ENCODE peak calls at places on chromosomes 12 and 14, in seven cellular contexts. One of them, this sample, is unnamed.

GRCh38 chr12:128408669-128409068 is 141.7 kb downstream of the TMEM132C start:
- DNase-seq in HFF-Myc: no peak
- DNase-seq in stimulated activated CD8-positive, alpha-beta memory T cell treated with anti-CD3 and anti-CD28 coated beads, Interleukin-12 subunit alpha, Interleukin-12 subunit beta, amount 100 ng/mL, for 4 hours: no peak
- DNase-seq in foreskin fibroblast: no peak
- DNase-seq in cerebellar cortex: peak; percentile 24
- DNase-seq in AG08396: no peak
- DNase-seq in cardiac fibroblast: no peak
- DNase-seq in this sample: no peak

GRCh38 chr14:33307691-33308369 is 369.2 kb downstream of the NPAS3 start:
- DNase-seq in cerebellar cortex: peak; percentile 62
- DNase-seq in cardiac fibroblast: peak; percentile 72
- DNase-seq in foreskin fibroblast: peak; percentile 18
- DNase-seq in AG08396: peak; percentile 5
- DNase-seq in stimulated activated CD8-positive, alpha-beta memory T cell treated with anti-CD3 and anti-CD28 coated beads, Interleukin-12 subunit alpha, Interleukin-12 subunit beta, amount 100 ng/mL, for 4 hours: no peak
- DNase-seq in HFF-Myc: peak; percentile 83
- DNase-seq in this sample: peak; percentile 45

GRCh38 chr12:13362260-13362841 is 165.8 kb downstream of the EMP1 start:
- DNase-seq in AG08396: peak; percentile 66
- DNase-seq in cerebellar cortex: peak; percentile 64
- DNase-seq in HFF-Myc: no peak
- DNase-seq in stimulated activated CD8-positive, alpha-beta memory T cell treated with anti-CD3 and anti-CD28 coated beads, Interleukin-12 subunit alpha, Interleukin-12 subunit beta, amount 100 ng/mL, for 4 hours: no peak
- DNase-seq in cardiac fibroblast: peak; percentile 66
- DNase-seq in foreskin fibroblast: peak; percentile 15
- DNase-seq in this sample: peak; percentile 21

GRCh38 chr12:74424778-74425177 is 112.9 kb upstream of the ATXN7L3B start:
- DNase-seq in stimulated activated CD8-positive, alpha-beta memory T cell treated with anti-CD3 and anti-CD28 coated beads, Interleukin-12 subunit alpha, Interleukin-12 subunit beta, amount 100 ng/mL, for 4 hours: no peak
- DNase-seq in HFF-Myc: no peak
- DNase-seq in foreskin fibroblast: no peak
- DNase-seq in AG08396: no peak
- DNase-seq in cerebellar cortex: no peak
- DNase-seq in cardiac fibroblast: no peak
- DNase-seq in this sample: no peak

GRCh38 chr14:91872517-91873470 is 5.5 kb upstream of the TC2N start:
- DNase-seq in foreskin fibroblast: peak; percentile 78
- DNase-seq in cerebellar cortex: no peak
- DNase-seq in AG08396: peak; percentile 45
- DNase-seq in stimulated activated CD8-positive, alpha-beta memory T cell treated with anti-CD3 and anti-CD28 coated beads, Interleukin-12 subunit alpha, Interleukin-12 subunit beta, amount 100 ng/mL, for 4 hours: no peak
- DNase-seq in HFF-Myc: no peak
- DNase-seq in cardiac fibroblast: peak; percentile 80
- DNase-seq in this sample: no peak

GRCh38 chr14:21038416-21039058 is 3.6 kb upstream of the RNASE7 start:
- DNase-seq in cardiac fibroblast: no peak
- DNase-seq in HFF-Myc: no peak
- DNase-seq in stimulated activated CD8-positive, alpha-beta memory T cell treated with anti-CD3 and anti-CD28 coated beads, Interleukin-12 subunit alpha, Interleukin-12 subunit beta, amount 100 ng/mL, for 4 hours: no peak
- DNase-seq in AG08396: no peak
- DNase-seq in cerebellar cortex: no peak
- DNase-seq in foreskin fibroblast: no peak
- DNase-seq in this sample: no peak

GRCh38 chr12:6135071-6135470 is 10.6 kb upstream of the VWF start:
- DNase-seq in AG08396: no peak
- DNase-seq in HFF-Myc: no peak
- DNase-seq in cardiac fibroblast: peak; percentile 39
- DNase-seq in stimulated activated CD8-positive, alpha-beta memory T cell treated with anti-CD3 and anti-CD28 coated beads, Interleukin-12 subunit alpha, Interleukin-12 subunit beta, amount 100 ng/mL, for 4 hours: no peak
- DNase-seq in foreskin fibroblast: peak; percentile 20
- DNase-seq in cerebellar cortex: no peak
- DNase-seq in this sample: peak; percentile 33

GRCh38 chr14:55324812-55325211 is 53.6 kb downstream of the FBXO34 start:
- DNase-seq in foreskin fibroblast: no peak
- DNase-seq in cardiac fibroblast: no peak
- DNase-seq in HFF-Myc: no peak
- DNase-seq in AG08396: no peak
- DNase-seq in cerebellar cortex: no peak
- DNase-seq in stimulated activated CD8-positive, alpha-beta memory T cell treated with anti-CD3 and anti-CD28 coated beads, Interleukin-12 subunit alpha, Interleukin-12 subunit beta, amount 100 ng/mL, for 4 hours: no peak
- DNase-seq in this sample: no peak

GRCh38 chr14:69711065-69711464 is 55.9 kb upstream of the SRSF5 start:
- DNase-seq in HFF-Myc: no peak
- DNase-seq in AG08396: no peak
- DNase-seq in stimulated activated CD8-positive, alpha-beta memory T cell treated with anti-CD3 and anti-CD28 coated beads, Interleukin-12 subunit alpha, Interleukin-12 subunit beta, amount 100 ng/mL, for 4 hours: no peak
- DNase-seq in cerebellar cortex: peak; percentile 73
- DNase-seq in foreskin fibroblast: no peak
- DNase-seq in cardiac fibroblast: no peak
- DNase-seq in this sample: no peak

GRCh38 chr12:2933586-2933985 is 25.6 kb upstream of the TEAD4 start:
- DNase-seq in foreskin fibroblast: no peak
- DNase-seq in stimulated activated CD8-positive, alpha-beta memory T cell treated with anti-CD3 and anti-CD28 coated beads, Interleukin-12 subunit alpha, Interleukin-12 subunit beta, amount 100 ng/mL, for 4 hours: no peak
- DNase-seq in cerebellar cortex: no peak
- DNase-seq in HFF-Myc: no peak
- DNase-seq in AG08396: no peak
- DNase-seq in cardiac fibroblast: no peak
- DNase-seq in this sample: no peak

GRCh38 chr12:52697058-52697582 is 6.2 kb downstream of the KRT77 start:
- DNase-seq in stimulated activated CD8-positive, alpha-beta memory T cell treated with anti-CD3 and anti-CD28 coated beads, Interleukin-12 subunit alpha, Interleukin-12 subunit beta, amount 100 ng/mL, for 4 hours: no peak
- DNase-seq in HFF-Myc: no peak
- DNase-seq in AG08396: no peak
- DNase-seq in cerebellar cortex: no peak
- DNase-seq in foreskin fibroblast: no peak
- DNase-seq in cardiac fibroblast: no peak
- DNase-seq in this sample: no peak